ENCODE peak calls at places on chromosomes 16 and 17, in seven cellular contexts. K, A, Y, G, E, M and J are unnamed samples.

GRCh38 chr17:72665841-72666518 is 426.5 kb downstream of the SLC39A11 start:
- DNase-seq in K (no peak), E (no peak), M (no peak), G (no peak), A (no peak), Y (no peak), J (no peak)

GRCh38 chr17:57099165-57099564 is 14.1 kb downstream of the AKAP1 start:
- DNase-seq in G (no peak), E (no peak), K (no peak), A (no peak), M (no peak), Y (peak), J (peak)

GRCh38 chr16:89363621-89364393 is 126.6 kb downstream of the ANKRD11 start:
- DNase-seq in M (peak), E (no peak), K (no peak), Y (peak), G (peak), A (no peak), J (no peak)

GRCh38 chr16:17561056-17561455 is 90.3 kb upstream of the XYLT1 start:
- DNase-seq in Y (no peak), E (no peak), A (no peak), K (no peak), M (no peak), G (no peak), J (no peak)

GRCh38 chr16:21645261-21645721 is 7.1 kb downstream of the IGSF6 start:
- DNase-seq in Y (no peak), K (peak), G (no peak), E (no peak), A (no peak), M (no peak), J (no peak)

GRCh38 chr16:55059146-55059545 is 128.5 kb downstream of the IRX5 start:
- DNase-seq in G (no peak), Y (no peak), M (no peak), E (no peak), K (no peak), A (no peak), J (no peak)

GRCh38 chr16:75780669-75781068 is 54.4 kb upstream of the CPHXL start:
- DNase-seq in E (no peak), G (no peak), M (no peak), A (no peak), K (no peak), Y (no peak), J (no peak)

GRCh38 chr17:56260421-56260820 is 107.1 kb downstream of the ANKFN1 start:
- DNase-seq in A (no peak), E (no peak), K (no peak), M (no peak), G (no peak), Y (no peak), J (no peak)

GRCh38 chr16:48291303-48291702 is 44.0 kb upstream of the ABCC11 start:
- DNase-seq in Y (no peak), G (no peak), K (no peak), E (no peak), M (no peak), A (no peak), J (no peak)

GRCh38 chr17:11986939-11987329 is 10.3 kb downstream of the ZNF18 start:
- DNase-seq in E (no peak), M (peak), G (peak), A (no peak), Y (peak), K (no peak), J (no peak)

GRCh38 chr17:39601010-39601597 is 6.6 kb downstream of the NEUROD2 start:
- DNase-seq in E (no peak), G (no peak), A (peak), Y (no peak), M (no peak), K (no peak), J (no peak)
- TF ChIP-seq TAF1 in E (no peak), G (no peak), A (no peak), Y (no peak), M (no peak), K (no peak), J (no peak)

GRCh38 chr16:63315229-63315628 is 1279.0 kb upstream of the CDH8 start:
- DNase-seq in G (peak), E (no peak), A (no peak), M (no peak), K (no peak), Y (no peak), J (no peak)
- TF ChIP-seq TAF1 in G (no peak), E (no peak), A (no peak), M (no peak), K (no peak), Y (no peak), J (no peak)

GRCh38 chr17:77811521-77811920 is 147.0 kb upstream of the TNRC6C start:
- DNase-seq in Y (no peak), A (no peak), G (no peak), E (no peak), K (no peak), M (no peak), J (no peak)

GRCh38 chr17:77807746-77808441 is 150.6 kb upstream of the TNRC6C start:
- DNase-seq in E (no peak), K (no peak), A (no peak), Y (no peak), G (no peak), M (no peak), J (no peak)

GRCh38 chr17:77809814-77810213 is 148.7 kb upstream of the TNRC6C start:
- DNase-seq in K (no peak), G (no peak), Y (no peak), M (no peak), E (no peak), A (no peak), J (no peak)

GRCh38 chr17:77808663-77809425 is 149.7 kb upstream of the TNRC6C start:
- DNase-seq in M (no peak), Y (no peak), G (no peak), A (no peak), K (no peak), E (no peak), J (no peak)

DNA sequence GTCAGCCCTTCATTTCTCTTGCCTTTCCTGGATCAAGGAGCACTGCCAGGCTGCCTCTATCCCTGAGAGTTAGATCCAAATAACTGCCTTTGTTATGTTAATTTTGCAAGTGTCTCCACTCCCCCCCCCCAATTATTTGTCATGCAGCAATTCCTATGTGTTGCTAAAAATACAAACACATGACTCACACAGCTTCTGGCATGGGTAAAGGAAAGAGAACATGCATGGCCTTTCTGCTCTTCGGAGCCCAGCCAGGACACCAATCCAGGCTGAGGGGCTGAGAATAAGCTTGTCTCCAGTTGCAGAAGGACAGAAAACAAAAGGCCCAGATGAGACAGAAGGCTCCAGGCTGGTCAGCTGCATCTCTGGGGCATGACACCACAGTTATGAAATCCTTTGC is 148.0 kb upstream of the TNRC6C start:
- DNase-seq in E (no peak), A (no peak), K (no peak), Y (no peak), G (no peak), M (no peak), J (no peak)
- TF ChIP-seq TAF1 in E (no peak), A (no peak), K (no peak), Y (no peak), G (no peak), M (no peak), J (no peak)

GRCh38 chr17:63150994-63151464 is 185.0 kb downstream of the TANC2 start:
- DNase-seq in M (peak), G (no peak), Y (no peak), A (no peak), E (no peak), K (no peak), J (no peak)
- TF ChIP-seq TAF1 in M (no peak), G (no peak), Y (no peak), A (no peak), E (no peak), K (no peak), J (no peak)

GRCh38 chr16:2208772-2209171 is 1.9 kb downstream of the BRICD5 start:
- DNase-seq in Y (no peak), K (no peak), E (no peak), G (no peak), M (no peak), A (no peak), J (no peak)

GRCh38 chr16:2206780-2207433 is 1.7 kb downstream of the MLST8 start:
- DNase-seq in Y (no peak), K (no peak), G (no peak), M (no peak), A (no peak), E (no peak), J (no peak)

GRCh38 chr16:2209258-2210008 is 1.2 kb downstream of the BRICD5 start:
- DNase-seq in Y (peak), A (no peak), G (no peak), M (no peak), E (no peak), K (no peak), J (no peak)

GRCh38 chr16:2207872-2208271 is 2.6 kb downstream of the MLST8 start:
- DNase-seq in G (no peak), E (no peak), K (no peak), A (no peak), Y (no peak), M (no peak), J (no peak)

DNA sequence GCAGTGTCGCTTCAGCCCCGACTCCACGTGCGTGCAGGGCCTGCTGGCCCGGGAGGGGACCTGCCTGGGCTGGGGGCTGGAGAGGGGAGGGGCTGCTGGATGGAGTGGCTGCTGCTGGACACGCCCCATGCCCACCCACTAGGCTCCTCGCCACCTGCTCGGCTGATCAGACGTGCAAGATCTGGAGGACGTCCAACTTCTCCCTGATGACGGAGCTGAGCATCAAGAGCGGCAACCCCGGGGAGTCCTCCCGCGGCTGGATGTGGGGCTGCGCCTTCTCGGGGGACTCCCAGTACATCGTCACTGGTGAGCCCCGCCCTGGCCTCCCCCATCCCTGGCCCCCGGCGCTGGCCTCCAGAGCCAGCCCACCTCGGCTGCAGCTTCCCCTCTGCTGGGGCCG is 2.4 kb downstream of the BRICD5 start:
- DNase-seq in G (no peak), M (no peak), K (no peak), E (no peak), Y (no peak), A (no peak), J (no peak)
- TF ChIP-seq TAF1 in G (no peak), M (no peak), K (no peak), E (no peak), Y (no peak), A (no peak), J (no peak)

DNA sequence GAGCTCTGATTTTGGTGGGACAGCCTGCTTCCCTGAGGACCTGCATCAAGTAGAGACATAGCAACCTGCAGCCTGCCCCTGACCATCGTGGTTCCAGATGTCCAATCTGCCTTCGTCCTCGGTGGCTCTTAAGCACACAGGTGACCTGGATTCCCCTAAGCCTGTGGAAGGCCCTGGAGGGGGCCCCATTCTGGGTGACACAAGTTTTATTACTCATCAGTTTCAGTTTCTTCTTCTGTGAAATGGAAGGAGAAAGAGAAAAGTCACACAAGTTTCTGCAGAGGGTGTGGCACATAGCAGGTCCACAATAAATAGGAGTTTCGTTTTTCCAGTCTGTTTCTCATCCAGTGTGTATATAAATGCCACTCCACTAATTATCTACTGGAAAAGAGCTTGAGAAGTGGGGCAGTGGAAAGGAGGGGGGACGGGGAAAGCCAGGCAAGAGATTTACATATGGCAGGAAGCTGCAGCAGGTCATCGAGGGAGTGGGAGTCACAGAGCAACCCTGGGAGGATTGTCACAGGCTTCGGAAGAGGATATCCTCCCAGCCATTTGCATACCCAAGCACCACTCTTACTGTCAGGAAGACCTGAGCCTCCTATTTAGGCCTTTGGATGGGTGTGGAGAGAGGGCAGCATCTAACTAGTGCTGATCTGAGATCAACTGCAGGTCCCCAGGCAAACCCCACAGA is 10.0 kb upstream of the NOS2 start:
- DNase-seq in K (peak), M (no peak), A (no peak), E (peak), Y (no peak), G (no peak), J (peak)
- TF ChIP-seq TAF1 in K (no peak), M (no peak), A (no peak), E (peak), Y (no peak), G (no peak), J (no peak)